ENCODE peak calls at places on chromosomes 2 and 18, in seven cellular contexts. K is mesothelial cell of epicardium; S is GDM1; N is endothelial cell; I is T follicular helper cell; V is caudate nucleus; X is activated T-helper 9 cell treated with anti-CD3 and anti-CD28 coated beads, Interleukin-2, amount 50 U/mL, for 16 hours. J is an unnamed sample.

GRCh38 chr18:1383465-1383864 is 478.8 kb downstream of the ADCYAP1 start:
- DNase-seq in N (no peak), I (no peak), K (no peak), V (no peak), S (no peak), X (no peak), J (no peak)

GRCh38 chr2:145203931-145204330 is 684.0 kb upstream of the ZEB2 start:
- DNase-seq in X (no peak), I (no peak), N (no peak), V (no peak), K (no peak), S (no peak), J (peak)

GRCh38 chr2:29879456-29879855 is 41.9 kb downstream of the ALK start:
- DNase-seq in K (no peak), N (no peak), X (no peak), S (no peak), I (no peak), V (no peak), J (no peak)

GRCh38 chr18:31511098-31511497 is 13.1 kb downstream of the DSG2 start:
- DNase-seq in N (no peak), S (no peak), K (no peak), V (no peak), X (no peak), I (no peak), J (no peak)

GRCh38 chr18:59921384-59921891 is 21.6 kb downstream of the PMAIP1 start:
- DNase-seq in K (no peak), S (peak), N (no peak), X (peak), V (no peak), I (no peak), J (peak)

GRCh38 chr18:42289526-42289925 is 334.5 kb downstream of the PIK3C3 start:
- DNase-seq in K (no peak), S (no peak), V (no peak), N (no peak), X (no peak), I (no peak), J (no peak)

GRCh38 chr18:9619545-9619944 is 5.2 kb upstream of the PPP4R1 start:
- DNase-seq in S (no peak), I (no peak), N (no peak), V (no peak), K (no peak), X (no peak), J (no peak)

GRCh38 chr18:12930908-12931307 is 16.9 kb upstream of the SEH1L start:
- DNase-seq in X (no peak), S (no peak), N (no peak), I (no peak), K (no peak), V (no peak), J (no peak)

GRCh38 chr2:8851811-8852560 is 14.6 kb upstream of the KIDINS220 start:
- DNase-seq in I (no peak), N (no peak), S (no peak), K (no peak), V (peak), X (no peak), J (no peak)

GRCh38 chr2:42334220-42334619 is 26.8 kb downstream of the COX7A2L start:
- DNase-seq in N (no peak), K (no peak), X (no peak), V (no peak), I (no peak), S (no peak), J (no peak)

GRCh38 chr2:159060518-159060917 is 92.1 kb downstream of the TANC1 start:
- DNase-seq in V (no peak), I (no peak), S (no peak), K (no peak), X (no peak), N (no peak), J (no peak)

GRCh38 chr18:59902180-59902992 is 2.6 kb downstream of the PMAIP1 start:
- DNase-seq in V (no peak), K (no peak), S (no peak), X (no peak), I (no peak), N (no peak), J (peak)

GRCh38 chr2:145096582-145096981 is 576.7 kb upstream of the ZEB2 start:
- DNase-seq in S (no peak), V (no peak), N (no peak), X (no peak), I (no peak), K (no peak), J (no peak)

GRCh38 chr2:12764075-12764722 is 47.5 kb downstream of the TRIB2 start:
- DNase-seq in N (no peak), K (no peak), V (no peak), S (no peak), X (no peak), I (no peak), J (no peak)

J was measured in DMS 273 treated with DMSO at 0.1 percent for 48 hours.